ENCODE peak calls at places on chromosomes 2 and 18, in seven cellular contexts. N is suprapubic skin, E is cardiac muscle cell, B is cardiac fibroblast, I is fibroblast of mammary gland, H is AG04449, O is esophagus squamous epithelium. R is an unnamed sample.

GRCh38 chr2:176852667-176853066 is 359.9 kb upstream of the HNRNPA3 start:
- DNase-seq in B (no peak), E (no peak), I (no peak), H (no peak), O (no peak), N (no peak), R (no peak)

GRCh38 chr2:20594957-20595356 is 55.9 kb downstream of the HS1BP3 start:
- DNase-seq in B (no peak), E (no peak), N (peak), O (no peak), H (no peak), I (no peak), R (no peak)

GRCh38 chr2:236026839-236027238 is 141.3 kb downstream of the GBX2 start:
- DNase-seq in E (no peak), I (no peak), O (no peak), N (no peak), B (peak), H (no peak), R (no peak)

GRCh38 chr18:28115149-28115550 is 61.8 kb downstream of the CDH2 start:
- DNase-seq in E (no peak), B (peak), O (no peak), I (peak), H (peak), N (no peak), R (peak)

GRCh38 chr2:209984291-209984690 is 18.1 kb upstream of the RPE start:
- DNase-seq in I (no peak), O (no peak), N (no peak), E (no peak), H (no peak), B (no peak), R (no peak)

GRCh38 chr2:230582851-230583283 is 129.8 kb upstream of the CAB39 start:
- DNase-seq in H (no peak), B (peak), I (peak), E (no peak), N (no peak), O (no peak), R (peak)

GRCh38 chr2:162917626-162918025 is 79.1 kb upstream of the KCNH7 start:
- DNase-seq in I (no peak), H (no peak), N (no peak), E (no peak), O (no peak), B (no peak), R (no peak)

GRCh38 chr2:16617282-16618266 is 48.1 kb downstream of the CYRIA start:
- DNase-seq in E (peak), O (no peak), B (peak), H (no peak), N (no peak), I (peak), R (peak)

GRCh38 chr2:20675701-20676352 is 8.9 kb downstream of the GDF7 start:
- DNase-seq in B (no peak), I (no peak), E (no peak), H (no peak), N (no peak), O (no peak), R (peak)

GRCh38 chr18:66792466-66792865 is 188.6 kb upstream of the CDH19 start:
- DNase-seq in B (peak), O (no peak), N (no peak), H (no peak), I (no peak), E (no peak), R (peak)

GRCh38 chr2:112154246-112155110 is 16.3 kb downstream of the FBLN7 start:
- DNase-seq in I (no peak), H (no peak), O (no peak), E (no peak), B (no peak), N (peak), R (no peak)

GRCh38 chr18:3265564-3266033 is 3.7 kb downstream of the MYL12B start:
- DNase-seq in I (peak), H (no peak), N (no peak), B (peak), O (no peak), E (no peak), R (peak)

GRCh38 chr2:130336877-130337734 is 5.6 kb upstream of the IMP4 start:
- DNase-seq in E (peak), O (no peak), B (peak), I (peak), N (no peak), H (no peak), R (peak)

GRCh38 chr2:9002637-9003365 is 683 bp downstream of the MBOAT2 start:
- DNase-seq in H (no peak), N (peak), B (peak), I (no peak), O (no peak), E (peak), R (peak)

GRCh38 chr2:28318462-28319117 is 74.1 kb upstream of the FOSL2 start:
- DNase-seq in E (no peak), H (no peak), I (no peak), B (no peak), O (no peak), N (no peak), R (no peak)

GRCh38 chr2:231935207-231935524 is 9.0 kb upstream of the NPPC start:
- DNase-seq in O (no peak), B (peak), E (no peak), H (no peak), I (no peak), N (peak), R (no peak)

GRCh38 chr2:188746727-188747126 is 227.4 kb upstream of the COL3A1 start:
- DNase-seq in N (no peak), I (peak), E (no peak), O (no peak), B (peak), H (no peak), R (peak)

GRCh38 chr2:97900806-97901205 is 94.9 kb downstream of the TMEM131 start:
- DNase-seq in I (no peak), B (peak), E (no peak), O (no peak), N (no peak), H (no peak), R (peak)

GRCh38 chr2:232815569-232815968 is 39.2 kb upstream of the KCNJ13 start:
- DNase-seq in O (no peak), B (no peak), I (no peak), N (no peak), H (no peak), E (no peak), R (no peak)

GRCh38 chr2:201680743-201681142 is 17.7 kb downstream of the MPP4 start:
- DNase-seq in O (no peak), I (peak), B (no peak), N (no peak), H (no peak), E (peak), R (peak)

GRCh38 chr18:79047556-79048244 is 21.5 kb upstream of the ATP9B start:
- DNase-seq in B (no peak), O (no peak), I (no peak), E (no peak), H (no peak), N (no peak), R (no peak)

GRCh38 chr2:39860538-39860937 is 81.5 kb upstream of the THUMPD2 start:
- DNase-seq in I (no peak), O (no peak), H (no peak), B (no peak), N (no peak), E (no peak), R (peak)

GRCh38 chr2:214706986-214707385 is 102.5 kb downstream of the BARD1 start:
- DNase-seq in N (no peak), H (no peak), B (peak), E (peak), I (peak), O (no peak), R (no peak)

GRCh38 chr2:60394467-60394866 is 159.0 kb downstream of the BCL11A start:
- DNase-seq in H (no peak), E (no peak), I (no peak), B (no peak), N (no peak), O (no peak), R (no peak)

GRCh38 chr2:317501-318424 is 29.9 kb upstream of the ALKAL2 start:
- DNase-seq in B (peak), N (no peak), I (peak), E (no peak), O (no peak), H (peak), R (peak)

GRCh38 chr2:29844713-29845320 is 76.6 kb downstream of the ALK start:
- DNase-seq in I (peak), O (no peak), H (no peak), E (no peak), B (no peak), N (no peak), R (peak)

GRCh38 chr2:44456946-44457345 is 95.2 kb downstream of the CAMKMT start:
- DNase-seq in N (no peak), B (no peak), I (peak), E (no peak), O (no peak), H (no peak), R (peak)

GRCh38 chr18:63850010-63850409 is 37.5 kb upstream of the SERPINB2 start:
- DNase-seq in N (no peak), I (peak), E (peak), H (no peak), B (peak), O (no peak), R (peak)

GRCh38 chr2:234797566-234798250 is 154.1 kb upstream of the SH3BP4 start:
- DNase-seq in B (no peak), H (no peak), I (no peak), N (no peak), E (no peak), O (no peak), R (no peak)

GRCh38 chr2:100640329-100641114 is 77.7 kb downstream of the PDCL3 start:
- DNase-seq in N (no peak), O (no peak), H (no peak), I (peak), E (no peak), B (peak), R (no peak)

GRCh38 chr2:118738524-118739308 is 108.7 kb downstream of the EN1 start:
- DNase-seq in N (no peak), H (peak), B (peak), I (peak), E (no peak), O (no peak), R (peak)

GRCh38 chr2:145207884-145208283 is 688.0 kb upstream of the ZEB2 start:
- DNase-seq in N (no peak), H (no peak), B (no peak), I (no peak), E (no peak), O (no peak), R (no peak)

GRCh38 chr2:48205137-48205798 is 299.0 kb upstream of the FBXO11 start:
- DNase-seq in N (no peak), B (peak), H (no peak), E (no peak), I (no peak), O (no peak), R (no peak)

GRCh38 chr18:68623342-68623741 is 91.6 kb downstream of the TMX3 start:
- DNase-seq in B (peak), E (peak), H (peak), O (no peak), N (no peak), I (peak), R (peak)

GRCh38 chr18:5628512-5629255 is 84.9 kb upstream of the EPB41L3 start:
- DNase-seq in B (peak), N (peak), I (peak), H (no peak), O (no peak), E (peak), R (peak)

GRCh38 chr2:13651684-13652131 is 935.0 kb downstream of the TRIB2 start:
- DNase-seq in B (no peak), N (no peak), H (no peak), I (no peak), E (no peak), O (no peak), R (no peak)

GRCh38 chr18:23189768-23190661 is 54.7 kb downstream of the CABLES1 start:
- DNase-seq in H (no peak), E (peak), I (no peak), B (no peak), N (no peak), O (no peak), R (no peak)
- H3K4me3 ChIP-seq in H (no peak), E (no peak), I (no peak), B (no peak), N (no peak), O (no peak), R (no peak)

GRCh38 chr18:7165846-7166393 is 48.3 kb upstream of the LAMA1 start:
- DNase-seq in B (no peak), I (no peak), H (no peak), O (no peak), E (no peak), N (no peak), R (no peak)

GRCh38 chr18:7168408-7168807 is 50.8 kb upstream of the LAMA1 start:
- DNase-seq in I (no peak), N (no peak), O (no peak), E (no peak), B (no peak), H (no peak), R (no peak)

GRCh38 chr18:7169601-7170000 is 52.0 kb upstream of the LAMA1 start:
- DNase-seq in I (no peak), E (no peak), N (no peak), O (no peak), B (no peak), H (no peak), R (no peak)

GRCh38 chr18:7170292-7170691 is 52.7 kb upstream of the LAMA1 start:
- DNase-seq in N (no peak), B (no peak), O (no peak), H (no peak), I (no peak), E (no peak), R (no peak)

DNA sequence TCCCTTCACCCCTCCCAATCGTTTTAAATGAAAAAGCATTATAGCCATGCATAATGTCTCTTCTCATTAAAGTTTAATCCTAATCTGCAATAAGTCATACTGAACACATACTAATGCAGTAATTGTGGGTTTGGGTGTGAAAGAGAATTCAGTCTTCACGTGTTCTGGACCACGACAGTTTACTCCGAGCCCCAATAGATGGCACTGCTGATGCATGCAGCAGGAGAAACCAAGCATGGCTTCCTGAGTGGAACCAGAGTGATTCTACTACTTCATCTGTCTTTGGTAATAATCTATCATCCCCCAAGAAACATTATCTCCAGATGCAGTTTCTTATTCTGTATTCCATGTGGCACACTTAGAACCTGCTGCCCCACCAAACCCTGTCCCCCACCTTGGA is 47.0 kb upstream of the LAMA1 start:
- DNase-seq in H (no peak), B (peak), O (no peak), E (no peak), N (no peak), I (peak), R (peak)
- TF ChIP-seq CTCF in H (peak), B (peak), O (no peak), E (peak), N (no peak), I (peak), R (peak)

GRCh38 chr2:84904151-84904550 is 1.3 kb upstream of the TMSB10 start:
- DNase-seq in B (no peak), E (no peak), I (no peak), N (no peak), O (no peak), H (no peak), R (no peak)
- H3K4me3 ChIP-seq in B (peak), E (no peak), I (no peak), N (peak), O (peak), H (no peak), R (no peak)

GRCh38 chr2:51013060-51013746 is 18.7 kb downstream of the NRXN1 start:
- DNase-seq in E (peak), H (no peak), I (no peak), O (no peak), B (no peak), N (no peak), R (peak)
- TF ChIP-seq CTCF in E (no peak), H (no peak), I (no peak), O (no peak), B (no peak), N (no peak), R (no peak)

GRCh38 chr18:37524139-37524538 is 41.5 kb downstream of the CELF4 start:
- DNase-seq in O (no peak), N (no peak), B (no peak), I (no peak), E (no peak), H (no peak), R (no peak)

GRCh38 chr18:37520508-37520907 is 45.1 kb downstream of the CELF4 start:
- DNase-seq in B (no peak), E (no peak), H (no peak), N (no peak), O (no peak), I (no peak), R (no peak)

GRCh38 chr18:37525302-37525585 is 40.4 kb downstream of the CELF4 start:
- DNase-seq in N (no peak), H (no peak), I (no peak), O (no peak), B (no peak), E (no peak), R (no peak)

GRCh38 chr18:37521500-37522465 is 43.8 kb downstream of the CELF4 start:
- DNase-seq in N (no peak), I (no peak), E (no peak), B (no peak), H (no peak), O (no peak), R (no peak)

DNA sequence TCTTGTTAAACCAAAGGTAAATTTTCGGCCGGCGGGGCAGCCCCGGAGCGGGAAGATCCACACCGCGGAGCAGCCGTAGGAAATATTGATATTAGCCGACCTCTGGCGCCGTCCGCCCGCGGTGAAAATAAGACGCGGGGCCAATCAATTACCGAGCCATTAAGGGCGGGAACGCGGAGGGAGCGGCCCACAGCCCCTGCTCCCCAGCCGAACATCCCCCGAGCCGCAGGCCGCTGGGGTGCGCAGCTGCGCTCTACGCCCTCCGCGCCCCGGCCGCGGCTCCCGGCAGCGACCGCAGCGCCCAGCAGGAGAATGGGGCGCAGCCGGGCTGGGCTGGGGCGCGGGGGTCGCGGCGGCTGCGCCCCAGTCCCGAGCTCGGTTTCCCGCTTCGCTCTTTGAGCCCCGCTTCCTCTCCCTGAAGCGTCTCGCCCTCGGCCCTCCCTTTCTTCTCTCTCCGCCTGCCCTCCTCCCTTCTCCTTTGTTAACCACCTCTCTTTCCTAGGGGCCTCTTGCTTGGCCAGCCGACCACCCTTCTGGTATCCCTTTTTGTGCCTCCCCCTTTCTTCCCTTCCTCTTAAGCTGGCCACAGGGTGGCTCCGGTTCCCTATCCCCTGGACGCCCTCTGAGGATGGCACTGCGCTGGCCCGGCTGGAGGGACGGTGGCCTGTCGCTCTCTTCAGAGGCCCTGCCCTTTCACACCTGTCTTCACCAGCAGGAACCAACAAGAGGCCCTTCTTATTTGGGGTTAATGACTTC is 40.9 kb downstream of the CELF4 start:
- DNase-seq in O (no peak), N (no peak), I (no peak), H (no peak), B (no peak), E (peak), R (no peak)
- H3K4me3 ChIP-seq in O (peak), N (no peak), I (no peak), H (no peak), B (no peak), E (peak), R (no peak)